ENCODE peak calls at places on chromosomes 12 and 14, in six cellular contexts. F is RWPE1, R is GM12864, Y is NB4, W is neural progenitor cell, A is Panc1. N is an unnamed sample.
A peak's percentile ranks its signal among the peaks of the same experiment; 100 is the strongest.

GRCh38 chr12:6821674-6822433 is at the start of gene GPR162:
- DNase-seq in F (no peak), A (no peak), R (no peak), Y (peak; percentile 67), W (peak; percentile 92), N (no peak)

GRCh38 chr14:31275731-31276130 is 68.1 kb upstream of the HECTD1 start:
- DNase-seq in W (no peak), A (no peak), Y (no peak), F (no peak), R (no peak), N (peak; percentile 10)

GRCh38 chr14:56487090-56487667 is 92.4 kb upstream of the TMEM260 start:
- DNase-seq in A (no peak), Y (no peak), F (no peak), W (peak; percentile 42), R (no peak), N (peak; percentile 26)

GRCh38 chr14:60514378-60515243 is 5.7 kb downstream of the SIX6 start:
- DNase-seq in F (no peak), Y (no peak), A (no peak), R (no peak), W (peak; percentile 97), N (no peak)

GRCh38 chr12:26246483-26247164 is 51.3 kb downstream of the SSPN start:
- DNase-seq in Y (no peak), W (no peak), A (no peak), F (peak; percentile 79), R (no peak), N (peak; percentile 82)

GRCh38 chr14:35161231-35161630 is 38.9 kb downstream of the PRORP start:
- DNase-seq in R (no peak), A (no peak), F (no peak), W (no peak), Y (no peak), N (peak; percentile 38)

GRCh38 chr12:110373962-110374611 is 29.4 kb downstream of the ANAPC7 start:
- DNase-seq in Y (no peak), W (no peak), F (no peak), R (no peak), A (no peak), N (no peak)

GRCh38 chr12:124720687-124721500 is 142.8 kb downstream of the SCARB1 start:
- DNase-seq in W (no peak), A (no peak), Y (no peak), R (no peak), F (peak; percentile 52), N (peak; percentile 56)

GRCh38 chr12:116964740-116965090 is 54.0 kb downstream of the FBXW8 start:
- DNase-seq in F (no peak), R (no peak), W (no peak), Y (no peak), A (no peak), N (no peak)

GRCh38 chr14:79376557-79376956 is 834.7 kb downstream of the DIO2 start:
- DNase-seq in A (no peak), R (no peak), W (no peak), F (no peak), Y (no peak), N (no peak)

GRCh38 chr12:74043343-74043742 is 494.3 kb upstream of the ATXN7L3B start:
- DNase-seq in R (no peak), Y (no peak), F (peak; percentile 84), A (no peak), W (no peak), N (peak; percentile 90)

GRCh38 chr12:82963961-82964360 is 277.3 kb downstream of the TMTC2 start:
- DNase-seq in R (no peak), F (no peak), Y (peak; percentile 29), W (peak; percentile 44), A (no peak), N (no peak)

GRCh38 chr14:95189400-95190162 is 32.3 kb upstream of the DICER1 start:
- DNase-seq in A (no peak), F (no peak), Y (no peak), R (no peak), W (no peak), N (no peak)

GRCh38 chr14:94561656-94562010 is 391 bp downstream of the SERPINA4 start:
- DNase-seq in F (no peak), R (no peak), W (no peak), Y (no peak), A (no peak), N (no peak)

GRCh38 chr14:90979451-90979850 is 81.0 kb downstream of the RPS6KA5 start:
- DNase-seq in Y (no peak), W (peak; percentile 9), A (no peak), R (no peak), F (no peak), N (no peak)

GRCh38 chr12:94534761-94535613 is 75.3 kb upstream of the CEP83 start:
- DNase-seq in Y (no peak), A (no peak), F (no peak), W (peak; percentile 70), R (no peak), N (no peak)

GRCh38 chr12:77943466-77943865 is 112.8 kb downstream of the NAV3 start:
- DNase-seq in A (peak; percentile 59), W (no peak), Y (peak; percentile 48), F (peak; percentile 75), R (no peak), N (peak; percentile 87)

GRCh38 chr12:93127582-93128331 is 198.7 kb upstream of the EEA1 start:
- DNase-seq in A (no peak), W (peak; percentile 9), F (peak; percentile 60), Y (peak; percentile 98), R (no peak), N (peak; percentile 96)

GRCh38 chr14:95664046-95664445 is 22.2 kb upstream of the TCL1B start:
- DNase-seq in A (no peak), W (no peak), R (no peak), F (no peak), Y (no peak), N (no peak)

GRCh38 chr14:56494167-56494566 is 85.4 kb upstream of the TMEM260 start:
- DNase-seq in Y (no peak), F (no peak), A (no peak), W (no peak), R (no peak), N (no peak)

GRCh38 chr12:111446631-111447570 is 41.2 kb downstream of the SH2B3 start:
- DNase-seq in Y (peak; percentile 11), R (no peak), A (no peak), W (no peak), F (no peak), N (no peak)

GRCh38 chr14:103356151-103356766 is 22.2 kb downstream of the EIF5 start:
- DNase-seq in A (no peak), R (no peak), F (no peak), Y (no peak), W (no peak), N (no peak)

GRCh38 chr12:13251496-13251895 is 55.0 kb downstream of the EMP1 start:
- DNase-seq in Y (no peak), R (no peak), F (no peak), W (no peak), A (no peak), N (no peak)

GRCh38 chr14:69613312-69614073 is 2.1 kb downstream of the SUSD6 start:
- DNase-seq in W (no peak), R (no peak), A (no peak), Y (no peak), F (no peak), N (no peak)

GRCh38 chr14:69611264-69612013 is at the start of gene SUSD6:
- DNase-seq in W (peak; percentile 96), Y (peak; percentile 92), A (no peak), R (peak; percentile 55), F (peak; percentile 91), N (peak; percentile 90)

GRCh38 chr14:69614592-69614991 is 3.2 kb downstream of the SUSD6 start:
- DNase-seq in F (no peak), W (no peak), R (no peak), Y (peak; percentile 84), A (no peak), N (no peak)

GRCh38 chr14:69612014-69612758 is 790 bp downstream of the SUSD6 start:
- DNase-seq in Y (peak; percentile 65), F (peak; percentile 13), W (peak; percentile 80), R (no peak), A (no peak), N (peak; percentile 27)

GRCh38 chr14:69612759-69613145 is 1.4 kb downstream of the SUSD6 start:
- DNase-seq in F (peak; percentile 28), A (no peak), R (no peak), W (no peak), Y (no peak), N (peak; percentile 61)
- TF ChIP-seq CTCF in F (peak; percentile 31), A (peak; percentile 34), R (peak; percentile 31), W (peak; percentile 20), Y (no peak), N (peak; percentile 18)

GRCh38 chr14:76810953-76811400 is 1.7 kb downstream of the ANGEL1 start:
- DNase-seq in R (peak; percentile 15), W (peak; percentile 31), A (no peak), F (no peak), Y (peak; percentile 66), N (peak; percentile 57)

GRCh38 chr14:76810525-76810924 is 2.2 kb downstream of the ANGEL1 start:
- DNase-seq in F (no peak), A (no peak), W (no peak), Y (no peak), R (no peak), N (no peak)

GRCh38 chr14:76806446-76806845 is 6.2 kb downstream of the ANGEL1 start:
- DNase-seq in Y (no peak), A (no peak), R (no peak), F (no peak), W (no peak), N (no peak)

GRCh38 chr14:76808990-76809389 is 3.7 kb downstream of the ANGEL1 start:
- DNase-seq in Y (no peak), A (no peak), F (no peak), R (no peak), W (no peak), N (no peak)

GRCh38 chr14:76805245-76805644 is 7.4 kb downstream of the ANGEL1 start:
- DNase-seq in Y (no peak), F (no peak), W (no peak), A (no peak), R (no peak), N (no peak)
- TF ChIP-seq CTCF in Y (no peak), F (no peak), W (no peak), A (no peak), R (no peak), N (no peak)

DNA sequence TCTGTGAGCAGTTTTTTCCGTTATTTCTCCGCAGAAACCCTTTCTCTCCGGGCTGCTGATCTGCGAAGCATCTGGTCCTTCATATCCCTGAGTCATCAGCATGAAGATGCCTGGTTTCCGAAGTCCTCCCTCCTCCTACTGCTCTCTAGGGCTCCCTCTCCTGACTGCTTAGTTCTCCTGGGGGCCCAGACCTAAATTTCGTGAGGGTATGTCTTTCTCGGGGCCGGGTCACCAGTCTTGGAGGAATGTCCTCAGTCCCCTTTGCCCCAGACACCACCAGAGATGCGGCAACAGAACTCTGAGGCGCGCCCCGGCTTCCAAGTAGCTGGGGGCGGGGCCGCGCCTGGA is 622 bp upstream of the BICDL1 start:
- DNase-seq in W (no peak), A (no peak), Y (no peak), R (no peak), F (peak; percentile 62), N (no peak)
- TF ChIP-seq CTCF in W (peak; percentile 36), A (peak; percentile 68), Y (peak; percentile 39), R (no peak), F (peak; percentile 34), N (peak; percentile 35)

DNA sequence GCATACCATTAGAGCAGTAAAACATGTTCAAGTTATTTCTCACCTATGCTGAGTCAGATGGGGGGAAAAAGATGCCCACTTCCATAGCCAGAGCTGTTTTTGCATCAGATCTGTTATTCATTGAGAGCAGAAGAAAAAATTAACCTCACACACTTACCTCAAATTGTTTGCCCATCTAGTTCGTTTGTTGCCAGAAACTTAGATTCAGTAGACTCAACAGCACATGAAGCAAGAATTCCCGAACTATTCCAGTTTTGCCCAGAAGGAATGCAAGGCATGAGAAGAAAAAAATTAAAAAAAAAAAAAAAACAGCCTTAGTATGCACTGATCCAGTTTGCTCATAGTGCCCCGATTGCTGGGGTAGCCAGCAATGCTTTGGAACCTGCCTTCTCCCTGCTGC is 12.4 kb upstream of the DPF3 start:
- DNase-seq in W (no peak), A (no peak), Y (no peak), F (no peak), R (no peak), N (no peak)
- TF ChIP-seq CTCF in W (no peak), A (no peak), Y (no peak), F (no peak), R (no peak), N (no peak)